ENCODE peak calls at places on chromosomes 3 and 15, in eight cellular contexts. T is AG04450, D is colonic mucosa, L is fibroblast of lung, E is cardiac fibroblast, J is mesothelial cell of epicardium, G is body of pancreas, O is gastrocnemius medialis. X is an unnamed sample.

GRCh38 chr3:39038165-39038564 is 13.6 kb downstream of the SCN11A start:
- DNase-seq in T (no peak), D (no peak), L (peak), E (peak), J (no peak), G (no peak), O (no peak), X (no peak)

GRCh38 chr15:68921926-68922325 is 8.4 kb upstream of the SPESP1 start:
- DNase-seq in T (no peak), D (no peak), L (no peak), E (peak), J (no peak), G (no peak), O (no peak), X (no peak)

GRCh38 chr3:38136807-38137614 is at the start of gene ACAA1:
- DNase-seq in T (peak), D (peak), L (peak), E (peak), J (peak), G (peak), O (peak), X (peak)

GRCh38 chr3:10703875-10704274 is 112.2 kb upstream of the SLC6A11 start:
- DNase-seq in T (no peak), D (no peak), L (peak), E (peak), J (no peak), G (no peak), O (no peak), X (peak)

GRCh38 chr3:142808103-142808917 is 80.6 kb downstream of the PCOLCE2 start:
- DNase-seq in T (no peak), D (no peak), L (peak), E (peak), J (no peak), G (no peak), O (no peak), X (peak)

GRCh38 chr3:117752984-117753717 is 1043.6 kb downstream of the TUSC7 start:
- DNase-seq in T (peak), D (no peak), L (peak), E (no peak), J (no peak), G (no peak), O (no peak), X (no peak)

GRCh38 chr15:57160823-57161560 is 215.3 kb upstream of the CGNL1 start:
- DNase-seq in T (no peak), D (no peak), L (peak), E (peak), J (no peak), G (no peak), O (no peak), X (no peak)

GRCh38 chr3:20984594-20985207 is 766.3 kb downstream of the ZNF385D start:
- DNase-seq in T (no peak), D (no peak), L (no peak), E (no peak), J (no peak), G (no peak), O (no peak), X (no peak)

GRCh38 chr3:17023006-17023664 is 138.4 kb downstream of the PLCL2 start:
- DNase-seq in T (no peak), D (no peak), L (no peak), E (peak), J (no peak), G (no peak), O (no peak), X (peak)

GRCh38 chr3:178405456-178405970 is 130.7 kb upstream of the KCNMB2 start:
- DNase-seq in T (no peak), D (no peak), L (peak), E (no peak), J (no peak), G (no peak), O (no peak), X (no peak)

GRCh38 chr15:72733941-72734738 is 48.1 kb downstream of the BBS4 start:
- DNase-seq in T (no peak), D (no peak), L (no peak), E (no peak), J (no peak), G (no peak), O (no peak), X (no peak)

GRCh38 chr3:183895296-183895695 is 10.6 kb upstream of the PARL start:
- DNase-seq in T (peak), D (no peak), L (peak), E (peak), J (no peak), G (peak), O (no peak), X (peak)

GRCh38 chr3:11452312-11452711 is 180.1 kb downstream of the ATG7 start:
- DNase-seq in T (no peak), D (no peak), L (no peak), E (no peak), J (no peak), G (no peak), O (no peak), X (no peak)

GRCh38 chr3:184361532-184361931 is at the start of the genes CLCN2 and POLR2H:
- DNase-seq in T (no peak), D (peak), L (peak), E (no peak), J (peak), G (peak), O (no peak), X (peak)

GRCh38 chr3:37457392-37458065 is 283.1 kb upstream of the LRRFIP2 start:
- DNase-seq in T (no peak), D (no peak), L (no peak), E (peak), J (no peak), G (no peak), O (peak), X (no peak)

GRCh38 chr15:76903251-76903681 is 1.9 kb downstream of the SCAPER start:
- DNase-seq in T (peak), D (no peak), L (peak), E (peak), J (no peak), G (no peak), O (no peak), X (no peak)

GRCh38 chr15:31020542-31020941 is 29.1 kb upstream of the MTMR10 start:
- DNase-seq in T (no peak), D (no peak), L (no peak), E (no peak), J (no peak), G (no peak), O (no peak), X (no peak)

GRCh38 chr15:77012868-77013267 is 17.9 kb downstream of the PSTPIP1 start:
- DNase-seq in T (no peak), D (no peak), L (no peak), E (no peak), J (no peak), G (no peak), O (no peak), X (no peak)

GRCh38 chr3:99012051-99012450 is 110.6 kb upstream of the DCBLD2 start:
- DNase-seq in T (no peak), D (no peak), L (peak), E (peak), J (no peak), G (no peak), O (no peak), X (no peak)

GRCh38 chr3:35724106-35724505 is 84.8 kb downstream of the ARPP21 start:
- DNase-seq in T (no peak), D (no peak), L (no peak), E (no peak), J (no peak), G (no peak), O (no peak), X (no peak)

GRCh38 chr3:4582634-4583033 is 89.5 kb downstream of the ITPR1 start:
- DNase-seq in T (no peak), D (no peak), L (peak), E (peak), J (no peak), G (no peak), O (no peak), X (no peak)

GRCh38 chr3:60573494-60573893 is 677.8 kb downstream of the FHIT start:
- DNase-seq in T (peak), D (no peak), L (no peak), E (peak), J (no peak), G (no peak), O (no peak), X (no peak)

GRCh38 chr3:58422756-58423324 is 10.8 kb downstream of the PDHB start:
- DNase-seq in T (no peak), D (no peak), L (peak), E (peak), J (no peak), G (no peak), O (no peak), X (peak)
- TF ChIP-seq CTCF in T (peak), D (no peak), L (peak), E (peak), J (no peak), G (no peak), O (no peak), X (no peak)

GRCh38 chr3:110504901-110505300 is 566.7 kb upstream of the NECTIN3 start:
- DNase-seq in T (no peak), D (no peak), L (no peak), E (no peak), J (no peak), G (no peak), O (no peak), X (no peak)

GRCh38 chr3:110504401-110504800 is 567.2 kb upstream of the NECTIN3 start:
- DNase-seq in T (no peak), D (no peak), L (no peak), E (no peak), J (no peak), G (no peak), O (no peak), X (no peak)

DNA sequence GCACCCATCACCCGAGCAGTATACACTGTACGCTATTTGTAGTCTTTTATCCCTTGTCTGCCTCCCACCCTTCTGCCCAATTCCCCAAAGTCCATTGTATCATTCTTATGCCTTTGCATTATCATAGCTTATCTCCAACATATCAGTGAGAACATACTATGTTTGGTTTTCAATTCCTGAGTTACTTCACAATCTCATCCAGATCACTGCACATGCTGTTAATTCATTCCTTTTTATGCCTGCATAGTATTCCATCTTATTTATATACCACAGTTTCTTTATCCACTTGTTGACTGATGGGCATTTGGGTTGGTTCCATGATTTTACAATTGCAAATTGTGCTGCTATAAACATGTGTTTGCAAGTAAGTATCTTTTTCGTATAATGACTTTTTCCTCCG is 564.7 kb upstream of the NECTIN3 start:
- DNase-seq in T (no peak), D (no peak), L (no peak), E (no peak), J (no peak), G (no peak), O (no peak), X (no peak)
- TF ChIP-seq CTCF in T (no peak), D (no peak), L (no peak), E (no peak), J (no peak), G (no peak), O (no peak), X (no peak)

DNA sequence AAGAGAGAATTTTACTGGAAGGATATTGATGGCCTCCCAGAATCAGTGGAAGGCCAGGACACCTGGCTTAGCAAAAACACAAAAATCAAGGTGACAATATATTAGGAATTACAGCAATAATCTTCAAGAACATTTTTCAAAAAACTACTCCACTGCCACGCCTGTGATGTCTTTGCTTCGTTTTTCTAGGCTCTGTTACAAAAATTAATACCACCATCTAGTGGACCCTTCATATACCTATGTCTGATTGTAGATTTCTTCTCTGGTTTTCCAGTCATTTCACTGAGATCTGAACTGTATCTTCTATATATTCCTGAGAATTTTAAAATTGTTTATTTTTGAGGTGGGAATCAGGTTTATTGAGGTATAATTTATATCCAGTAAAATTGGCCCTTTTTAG is 5.6 kb upstream of the SLC33A1 start:
- DNase-seq in T (no peak), D (no peak), L (peak), E (peak), J (no peak), G (no peak), O (no peak), X (no peak)
- TF ChIP-seq CTCF in T (peak), D (no peak), L (no peak), E (peak), J (no peak), G (peak), O (no peak), X (peak)

DNA sequence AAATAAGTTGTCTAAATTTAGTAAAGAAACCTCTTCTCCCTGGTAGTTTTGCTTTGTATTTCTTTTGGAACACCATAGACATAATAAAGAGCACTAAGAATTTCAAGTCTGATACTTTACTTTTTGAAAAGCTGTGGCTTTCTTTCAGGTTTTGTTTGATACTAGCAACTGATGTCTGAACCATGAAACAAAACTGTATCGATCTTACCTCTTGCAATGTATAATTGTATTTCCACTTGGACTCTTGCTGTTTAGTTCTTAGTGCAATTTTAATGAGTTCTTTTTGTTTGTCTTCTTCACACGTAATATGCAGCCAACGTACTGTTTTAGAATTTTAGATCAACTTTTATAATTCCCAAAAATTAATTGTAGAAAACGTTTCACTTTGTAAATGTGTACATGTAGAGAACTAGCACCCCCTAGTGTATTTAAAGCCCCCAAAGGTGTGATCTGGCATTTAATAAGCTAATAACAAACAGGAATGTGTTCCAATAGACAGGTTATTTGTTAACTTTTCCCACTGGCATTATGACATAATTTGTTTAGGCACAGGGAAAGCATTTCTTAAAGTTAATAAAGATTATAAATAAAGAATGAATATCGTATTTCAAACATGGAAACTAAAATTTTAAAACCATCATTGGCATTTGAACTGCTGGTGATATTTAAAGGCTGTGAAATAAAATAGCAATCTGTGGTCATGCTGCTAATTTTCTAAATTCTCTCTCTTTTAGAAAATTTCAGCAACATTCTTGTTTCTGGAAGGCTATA is 289.1 kb upstream of the DNAJC19 start:
- DNase-seq in T (no peak), D (no peak), L (no peak), E (peak), J (no peak), G (no peak), O (no peak), X (no peak)
- TF ChIP-seq CTCF in T (peak), D (no peak), L (no peak), E (no peak), J (no peak), G (peak), O (no peak), X (no peak)

DNA sequence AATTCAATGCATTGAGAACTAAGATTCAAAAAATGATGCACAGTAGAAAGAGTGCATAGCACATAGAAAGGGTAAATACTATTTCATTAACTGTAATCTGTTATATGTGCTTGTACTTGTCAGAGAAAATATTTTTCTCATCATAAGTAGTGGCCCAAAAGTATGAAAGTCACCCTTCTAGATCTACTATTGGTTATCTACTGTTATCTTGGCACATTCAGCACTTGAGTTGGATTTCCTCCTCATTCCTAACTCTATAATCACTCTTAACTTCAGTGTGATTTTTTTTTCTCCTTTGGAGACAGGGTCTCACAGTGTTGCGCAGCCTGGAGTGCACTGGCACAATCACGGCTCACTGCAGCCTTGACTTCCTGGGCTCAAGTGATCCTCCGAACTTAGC is 194.4 kb downstream of the PCCB start:
- DNase-seq in T (no peak), D (no peak), L (no peak), E (no peak), J (no peak), G (no peak), O (no peak), X (no peak)
- TF ChIP-seq CTCF in T (no peak), D (no peak), L (no peak), E (no peak), J (no peak), G (no peak), O (no peak), X (no peak)

DNA sequence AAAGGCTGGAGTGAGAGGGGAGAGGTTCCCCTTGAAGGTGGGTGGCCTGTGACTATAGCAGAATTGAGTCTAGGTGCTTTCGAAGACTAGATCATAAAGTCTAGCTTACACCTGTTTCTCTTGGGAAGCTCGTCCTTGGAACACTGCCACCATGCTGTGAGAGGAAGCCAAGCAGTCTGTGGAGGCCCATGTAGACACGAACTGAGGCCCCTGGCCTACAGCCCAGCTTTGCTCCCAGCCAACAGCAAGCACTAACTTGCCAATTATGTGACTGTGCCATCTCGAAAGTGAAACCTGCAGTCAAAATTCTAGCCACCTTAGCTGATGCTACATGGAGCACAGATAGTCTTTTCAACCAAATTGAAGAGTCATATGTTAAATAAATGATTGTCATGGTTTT is 190.5 kb upstream of the NECTIN3 start:
- DNase-seq in T (peak), D (peak), L (peak), E (peak), J (no peak), G (peak), O (peak), X (peak)
- TF ChIP-seq CTCF in T (peak), D (no peak), L (no peak), E (peak), J (no peak), G (no peak), O (no peak), X (no peak)

DNA sequence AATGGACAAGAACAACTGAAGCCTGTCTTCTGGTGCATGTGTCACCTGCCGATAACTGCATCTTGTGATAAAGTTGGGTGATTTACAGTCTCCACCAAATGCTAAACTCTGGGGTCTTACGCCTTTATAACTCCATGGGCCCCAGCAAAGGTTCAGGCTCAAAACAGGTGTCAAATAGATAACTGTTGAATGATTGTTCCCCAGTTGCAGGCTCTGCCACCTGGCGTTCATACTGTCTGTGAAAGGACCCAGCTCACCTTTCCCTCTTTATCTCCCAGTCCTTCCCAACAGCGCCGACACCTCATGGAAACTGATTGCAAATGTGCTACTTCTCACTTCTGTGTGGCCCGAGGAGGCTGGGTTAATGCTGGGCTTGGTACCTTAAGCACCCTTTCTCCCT is 8.3 kb upstream of the SNX22 start:
- DNase-seq in T (no peak), D (no peak), L (no peak), E (no peak), J (no peak), G (no peak), O (no peak), X (no peak)
- TF ChIP-seq CTCF in T (no peak), D (no peak), L (no peak), E (no peak), J (no peak), G (no peak), O (no peak), X (no peak)

X was measured in Calu3.